ENCODE peak calls at places on chromosomes 7 and 10, in four cellular contexts. One of them, this sample, is unnamed.

GRCh38 chr10:124389613-124390361 is 28.9 kb downstream of the OAT start:
- DNase-seq in heart left ventricle: no peak
- DNase-seq in breast epithelium: no peak
- DNase-seq in fibroblast of mammary gland: no peak
- DNase-seq in this sample: no peak

GRCh38 chr10:122263971-122264370 is 7.1 kb upstream of the BTBD16 start:
- DNase-seq in fibroblast of mammary gland: peak; percentile 75
- DNase-seq in heart left ventricle: no peak
- DNase-seq in breast epithelium: no peak
- DNase-seq in this sample: no peak

GRCh38 chr10:50909334-50910014 is 24.0 kb upstream of the A1CF start:
- DNase-seq in breast epithelium: no peak
- DNase-seq in fibroblast of mammary gland: no peak
- DNase-seq in heart left ventricle: peak; percentile 22
- DNase-seq in this sample: no peak

GRCh38 chr7:36264123-36264916 is 111.3 kb downstream of the EEPD1 start:
- DNase-seq in heart left ventricle: no peak
- DNase-seq in breast epithelium: no peak
- DNase-seq in fibroblast of mammary gland: peak; percentile 11
- DNase-seq in this sample: no peak

GRCh38 chr7:40763319-40764287 is 628.8 kb downstream of the SUGCT start:
- DNase-seq in heart left ventricle: no peak
- DNase-seq in breast epithelium: no peak
- DNase-seq in fibroblast of mammary gland: peak; percentile 14
- DNase-seq in this sample: no peak

GRCh38 chr10:86583983-86584382 is 62.4 kb upstream of the WAPL start:
- DNase-seq in heart left ventricle: no peak
- DNase-seq in fibroblast of mammary gland: no peak
- DNase-seq in breast epithelium: no peak
- DNase-seq in this sample: no peak

GRCh38 chr10:101047961-101048892 is 13.6 kb upstream of the KAZALD1 start:
- DNase-seq in breast epithelium: no peak
- DNase-seq in fibroblast of mammary gland: no peak
- DNase-seq in heart left ventricle: no peak
- DNase-seq in this sample: no peak

GRCh38 chr7:80900583-80901576 is 18.0 kb downstream of the SEMA3C start:
- DNase-seq in heart left ventricle: no peak
- DNase-seq in fibroblast of mammary gland: peak; percentile 85
- DNase-seq in breast epithelium: no peak
- DNase-seq in this sample: no peak

GRCh38 chr7:101707587-101707986 is 78.5 kb upstream of the MYL10 start:
- DNase-seq in breast epithelium: no peak
- DNase-seq in fibroblast of mammary gland: no peak
- DNase-seq in heart left ventricle: no peak
- DNase-seq in this sample: no peak

GRCh38 chr7:44959433-44959951 is 19.3 kb downstream of the MYO1G start:
- DNase-seq in heart left ventricle: no peak
- DNase-seq in fibroblast of mammary gland: peak; percentile 17
- DNase-seq in breast epithelium: no peak
- DNase-seq in this sample: no peak

GRCh38 chr10:49264177-49264677 is 34.7 kb upstream of the C10orf71 start:
- DNase-seq in heart left ventricle: no peak
- DNase-seq in fibroblast of mammary gland: no peak
- DNase-seq in breast epithelium: no peak
- DNase-seq in this sample: no peak

GRCh38 chr10:52883996-52884871 is 111.7 kb upstream of the MBL2 start:
- DNase-seq in heart left ventricle: no peak
- DNase-seq in fibroblast of mammary gland: peak; percentile 52
- DNase-seq in breast epithelium: peak; percentile 62
- DNase-seq in this sample: peak; percentile 26

GRCh38 chr7:18499407-18500197 is 4.1 kb downstream of the HDAC9 start:
- DNase-seq in breast epithelium: no peak
- DNase-seq in heart left ventricle: no peak
- DNase-seq in fibroblast of mammary gland: no peak
- DNase-seq in this sample: no peak

GRCh38 chr10:23693895-23694294 is 255.0 kb downstream of the OTUD1 start:
- DNase-seq in fibroblast of mammary gland: no peak
- DNase-seq in breast epithelium: no peak
- DNase-seq in heart left ventricle: no peak
- DNase-seq in this sample: no peak

GRCh38 chr10:77837248-77837924 is 89.2 kb downstream of the DLG5 start:
- DNase-seq in heart left ventricle: no peak
- DNase-seq in fibroblast of mammary gland: peak; percentile 61
- DNase-seq in breast epithelium: no peak
- DNase-seq in this sample: no peak

GRCh38 chr10:17523917-17524316 is 69.5 kb upstream of the ST8SIA6 start:
- DNase-seq in heart left ventricle: no peak
- DNase-seq in breast epithelium: no peak
- DNase-seq in fibroblast of mammary gland: no peak
- DNase-seq in this sample: no peak

GRCh38 chr10:16440396-16441105 is 3.7 kb downstream of the PTER start:
- DNase-seq in fibroblast of mammary gland: no peak
- DNase-seq in heart left ventricle: no peak
- DNase-seq in breast epithelium: no peak
- DNase-seq in this sample: no peak

GRCh38 chr10:89338717-89339116 is 10.9 kb downstream of the IFIT3 start:
- DNase-seq in breast epithelium: no peak
- DNase-seq in heart left ventricle: no peak
- DNase-seq in fibroblast of mammary gland: no peak
- DNase-seq in this sample: no peak

GRCh38 chr10:29443745-29444523 is 155.1 kb downstream of the LYZL1 start:
- DNase-seq in heart left ventricle: no peak
- DNase-seq in fibroblast of mammary gland: peak; percentile 41
- DNase-seq in breast epithelium: no peak
- DNase-seq in this sample: no peak

GRCh38 chr7:43634384-43634783 is 51.5 kb downstream of the STK17A start:
- DNase-seq in heart left ventricle: no peak
- DNase-seq in fibroblast of mammary gland: no peak
- DNase-seq in breast epithelium: no peak
- DNase-seq in this sample: no peak

GRCh38 chr7:10860516-10860915 is 113.2 kb upstream of the PHF14 start:
- DNase-seq in heart left ventricle: no peak
- DNase-seq in fibroblast of mammary gland: peak; percentile 1
- DNase-seq in breast epithelium: no peak
- DNase-seq in this sample: no peak

GRCh38 chr7:116713918-116714317 is 41.9 kb downstream of the MET start:
- DNase-seq in heart left ventricle: no peak
- DNase-seq in breast epithelium: no peak
- DNase-seq in fibroblast of mammary gland: peak; percentile 92
- DNase-seq in this sample: no peak

GRCh38 chr7:116711790-116712189 is 39.8 kb downstream of the MET start:
- DNase-seq in breast epithelium: no peak
- DNase-seq in fibroblast of mammary gland: no peak
- DNase-seq in heart left ventricle: no peak
- DNase-seq in this sample: no peak

GRCh38 chr7:116717137-116717536 is 45.1 kb downstream of the MET start:
- DNase-seq in breast epithelium: no peak
- DNase-seq in heart left ventricle: no peak
- DNase-seq in fibroblast of mammary gland: no peak
- DNase-seq in this sample: no peak

GRCh38 chr7:116713500-116713899 is 41.5 kb downstream of the MET start:
- DNase-seq in breast epithelium: no peak
- DNase-seq in fibroblast of mammary gland: no peak
- DNase-seq in heart left ventricle: no peak
- DNase-seq in this sample: no peak

DNA sequence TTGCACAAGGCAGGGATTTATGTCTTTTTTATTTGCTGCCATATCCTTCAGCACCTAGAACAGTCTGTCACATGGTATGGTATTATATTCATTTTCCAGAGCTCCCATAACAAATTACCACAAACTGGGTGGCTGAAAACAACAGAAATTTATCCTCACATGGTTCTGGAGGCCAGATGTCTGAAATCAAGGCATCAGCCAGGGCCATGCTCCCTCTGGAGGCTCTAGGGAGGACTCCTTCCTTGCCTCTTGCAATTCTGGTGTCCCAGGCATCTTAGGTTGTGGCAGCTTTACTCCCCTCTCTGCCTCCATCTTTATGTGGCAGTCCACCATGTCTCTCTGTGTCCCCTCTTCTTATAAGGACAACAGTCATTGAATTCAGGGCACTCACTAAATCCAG is 43.1 kb downstream of the MET start:
- DNase-seq in fibroblast of mammary gland: peak; percentile 72
- DNase-seq in heart left ventricle: no peak
- DNase-seq in breast epithelium: no peak
- DNase-seq in this sample: no peak
- TF ChIP-seq CTCF in fibroblast of mammary gland: peak; percentile 43
- TF ChIP-seq CTCF in heart left ventricle: no peak
- TF ChIP-seq CTCF in breast epithelium: no peak
- TF ChIP-seq CTCF in this sample: no peak

GRCh38 chr10:61835069-61835908 is 66.2 kb upstream of the ARID5B start:
- DNase-seq in heart left ventricle: no peak
- DNase-seq in fibroblast of mammary gland: peak; percentile 87
- DNase-seq in breast epithelium: no peak
- DNase-seq in this sample: no peak
- TF ChIP-seq CTCF in heart left ventricle: no peak
- TF ChIP-seq CTCF in fibroblast of mammary gland: peak; percentile 66
- TF ChIP-seq CTCF in breast epithelium: peak; percentile 38
- TF ChIP-seq CTCF in this sample: peak; percentile 40

GRCh38 chr10:11345224-11346054 is 266.0 kb downstream of the USP6NL start:
- DNase-seq in heart left ventricle: no peak
- DNase-seq in breast epithelium: no peak
- DNase-seq in fibroblast of mammary gland: peak; percentile 30
- DNase-seq in this sample: no peak
- TF ChIP-seq CTCF in heart left ventricle: no peak
- TF ChIP-seq CTCF in breast epithelium: no peak
- TF ChIP-seq CTCF in fibroblast of mammary gland: no peak
- TF ChIP-seq CTCF in this sample: no peak

DNA sequence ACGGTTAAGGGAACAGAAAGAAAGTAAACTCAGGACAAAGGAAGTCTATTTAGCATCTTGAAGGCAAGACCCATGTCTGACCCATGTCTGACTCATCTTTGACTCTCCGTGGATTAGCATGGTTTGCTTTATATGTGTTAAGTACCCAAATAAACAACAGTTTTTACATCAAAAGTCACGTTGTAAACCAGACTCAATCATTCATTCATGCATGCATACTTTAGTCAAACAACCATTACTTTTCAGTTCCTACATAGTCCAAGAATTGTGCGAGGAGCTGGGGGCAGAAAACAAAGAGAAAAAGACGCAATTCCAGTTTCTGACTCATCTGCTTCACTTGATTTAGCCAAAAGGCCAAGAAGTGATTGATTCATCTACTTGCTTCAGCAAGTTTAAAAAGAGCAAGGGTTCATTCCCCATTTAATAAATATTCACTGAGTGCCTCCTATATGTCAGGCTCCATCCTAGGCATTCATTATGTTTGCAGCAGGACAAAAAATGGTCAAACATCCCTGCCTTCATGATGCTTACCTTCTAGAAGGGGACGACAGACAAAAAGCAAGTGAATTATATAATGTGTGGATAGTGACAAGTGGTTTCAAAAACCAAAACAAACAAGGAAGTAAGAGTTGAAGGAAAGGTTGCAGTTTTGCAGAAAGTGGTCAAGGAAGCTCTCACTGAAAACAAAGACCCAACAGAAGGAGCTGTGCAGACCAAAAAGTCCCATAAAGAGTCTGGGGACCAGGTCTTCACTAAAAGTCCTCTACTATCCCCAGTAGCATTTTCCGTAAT is 116.2 kb downstream of the FAM107B start:
- DNase-seq in heart left ventricle: no peak
- DNase-seq in breast epithelium: no peak
- DNase-seq in fibroblast of mammary gland: peak; percentile 83
- DNase-seq in this sample: no peak
- TF ChIP-seq CTCF in heart left ventricle: no peak
- TF ChIP-seq CTCF in breast epithelium: no peak
- TF ChIP-seq CTCF in fibroblast of mammary gland: no peak
- TF ChIP-seq CTCF in this sample: no peak

This sample was measured in D721Med.